ENCODE peak calls at places on chromosome 17, in ten cellular contexts. One of them, this sample, is unnamed.

GRCh38 chr17:27895940-27896535 is 2.9 kb upstream of the LYRM9 start:
- DNase-seq in prostate gland: no peak
- DNase-seq in sigmoid colon: no peak
- DNase-seq in BE2C: no peak
- DNase-seq in progenitor cell of endocrine pancreas: no peak
- DNase-seq in GM23338: no peak
- DNase-seq in H9: no peak
- DNase-seq in epithelial cell of esophagus: no peak
- DNase-seq in fibroblast of lung: no peak
- DNase-seq in D721Med: no peak
- DNase-seq in this sample: no peak

GRCh38 chr17:17935321-17936271 is 36.6 kb downstream of the TOM1L2 start:
- DNase-seq in prostate gland: no peak
- DNase-seq in sigmoid colon: peak
- DNase-seq in BE2C: no peak
- DNase-seq in progenitor cell of endocrine pancreas: no peak
- DNase-seq in GM23338: no peak
- DNase-seq in H9: no peak
- DNase-seq in epithelial cell of esophagus: peak
- DNase-seq in fibroblast of lung: peak
- DNase-seq in D721Med: no peak
- DNase-seq in this sample: no peak

GRCh38 chr17:27241346-27241946 is 52.5 kb upstream of the WSB1 start:
- DNase-seq in prostate gland: peak
- DNase-seq in sigmoid colon: no peak
- DNase-seq in BE2C: no peak
- DNase-seq in progenitor cell of endocrine pancreas: no peak
- DNase-seq in GM23338: peak
- DNase-seq in H9: peak
- DNase-seq in epithelial cell of esophagus: peak
- DNase-seq in fibroblast of lung: peak
- DNase-seq in D721Med: no peak
- DNase-seq in this sample: no peak

GRCh38 chr17:41140360-41141132 is at the start of gene KRTAP4-6:
- DNase-seq in prostate gland: no peak
- DNase-seq in sigmoid colon: no peak
- DNase-seq in BE2C: no peak
- DNase-seq in progenitor cell of endocrine pancreas: no peak
- DNase-seq in GM23338: no peak
- DNase-seq in H9: no peak
- DNase-seq in epithelial cell of esophagus: peak
- DNase-seq in fibroblast of lung: peak
- DNase-seq in D721Med: no peak
- DNase-seq in this sample: no peak

GRCh38 chr17:16269658-16270057 is 52.6 kb downstream of the PIGL start:
- DNase-seq in prostate gland: no peak
- DNase-seq in sigmoid colon: no peak
- DNase-seq in BE2C: no peak
- DNase-seq in progenitor cell of endocrine pancreas: no peak
- DNase-seq in GM23338: no peak
- DNase-seq in H9: no peak
- DNase-seq in epithelial cell of esophagus: no peak
- DNase-seq in fibroblast of lung: peak
- DNase-seq in D721Med: no peak
- DNase-seq in this sample: no peak

GRCh38 chr17:79705674-79706073 is 25.1 kb upstream of the ENPP7 start:
- DNase-seq in prostate gland: no peak
- DNase-seq in sigmoid colon: no peak
- DNase-seq in BE2C: no peak
- DNase-seq in progenitor cell of endocrine pancreas: no peak
- DNase-seq in GM23338: no peak
- DNase-seq in H9: no peak
- DNase-seq in epithelial cell of esophagus: no peak
- DNase-seq in fibroblast of lung: no peak
- DNase-seq in D721Med: no peak
- DNase-seq in this sample: no peak

GRCh38 chr17:82893779-82894178 is 54.0 kb upstream of the ZNF750 start:
- DNase-seq in prostate gland: no peak
- DNase-seq in sigmoid colon: no peak
- DNase-seq in BE2C: no peak
- DNase-seq in progenitor cell of endocrine pancreas: no peak
- DNase-seq in GM23338: no peak
- DNase-seq in H9: no peak
- DNase-seq in epithelial cell of esophagus: no peak
- DNase-seq in fibroblast of lung: no peak
- DNase-seq in D721Med: no peak
- DNase-seq in this sample: no peak

GRCh38 chr17:3963214-3964201 is 729 bp downstream of the ATP2A3 start:
- DNase-seq in prostate gland: no peak
- DNase-seq in sigmoid colon: no peak
- DNase-seq in BE2C: no peak
- DNase-seq in progenitor cell of endocrine pancreas: no peak
- DNase-seq in GM23338: peak
- DNase-seq in H9: no peak
- DNase-seq in epithelial cell of esophagus: no peak
- DNase-seq in fibroblast of lung: no peak
- DNase-seq in D721Med: no peak
- DNase-seq in this sample: no peak

GRCh38 chr17:38926290-38927070 is 1.1 kb downstream of the LASP1NB start:
- DNase-seq in prostate gland: no peak
- DNase-seq in sigmoid colon: no peak
- DNase-seq in BE2C: no peak
- DNase-seq in progenitor cell of endocrine pancreas: no peak
- DNase-seq in GM23338: no peak
- DNase-seq in H9: no peak
- DNase-seq in epithelial cell of esophagus: no peak
- DNase-seq in fibroblast of lung: peak
- DNase-seq in D721Med: no peak
- DNase-seq in this sample: no peak

GRCh38 chr17:81340606-81341346 is 45.7 kb upstream of the SLC38A10 start:
- DNase-seq in prostate gland: no peak
- DNase-seq in sigmoid colon: peak
- DNase-seq in BE2C: peak
- DNase-seq in progenitor cell of endocrine pancreas: no peak
- DNase-seq in GM23338: no peak
- DNase-seq in H9: peak
- DNase-seq in epithelial cell of esophagus: no peak
- DNase-seq in fibroblast of lung: peak
- DNase-seq in D721Med: no peak
- DNase-seq in this sample: no peak
- TF ChIP-seq CTCF in prostate gland: no peak
- TF ChIP-seq CTCF in sigmoid colon: no peak
- TF ChIP-seq CTCF in BE2C: no peak
- TF ChIP-seq CTCF in progenitor cell of endocrine pancreas: no peak
- TF ChIP-seq CTCF in GM23338: no peak
- TF ChIP-seq CTCF in H9: no peak
- TF ChIP-seq CTCF in epithelial cell of esophagus: no peak
- TF ChIP-seq CTCF in fibroblast of lung: no peak
- TF ChIP-seq CTCF in D721Med: no peak
- TF ChIP-seq CTCF in this sample: no peak

GRCh38 chr17:43754947-43755346 is 3.6 kb downstream of the SOST start:
- DNase-seq in prostate gland: no peak
- DNase-seq in sigmoid colon: peak
- DNase-seq in BE2C: no peak
- DNase-seq in progenitor cell of endocrine pancreas: no peak
- DNase-seq in GM23338: no peak
- DNase-seq in H9: no peak
- DNase-seq in epithelial cell of esophagus: no peak
- DNase-seq in fibroblast of lung: no peak
- DNase-seq in D721Med: no peak
- DNase-seq in this sample: no peak

GRCh38 chr17:43750154-43750553 is 8.4 kb downstream of the SOST start:
- DNase-seq in prostate gland: no peak
- DNase-seq in sigmoid colon: no peak
- DNase-seq in BE2C: no peak
- DNase-seq in progenitor cell of endocrine pancreas: no peak
- DNase-seq in GM23338: no peak
- DNase-seq in H9: no peak
- DNase-seq in epithelial cell of esophagus: peak
- DNase-seq in fibroblast of lung: no peak
- DNase-seq in D721Med: no peak
- DNase-seq in this sample: no peak

GRCh38 chr17:43755389-43755875 is 3.2 kb downstream of the SOST start:
- DNase-seq in prostate gland: no peak
- DNase-seq in sigmoid colon: peak
- DNase-seq in BE2C: no peak
- DNase-seq in progenitor cell of endocrine pancreas: peak
- DNase-seq in GM23338: peak
- DNase-seq in H9: peak
- DNase-seq in epithelial cell of esophagus: peak
- DNase-seq in fibroblast of lung: peak
- DNase-seq in D721Med: no peak
- DNase-seq in this sample: peak

GRCh38 chr17:43756176-43756575 is 2.4 kb downstream of the SOST start:
- DNase-seq in prostate gland: no peak
- DNase-seq in sigmoid colon: no peak
- DNase-seq in BE2C: no peak
- DNase-seq in progenitor cell of endocrine pancreas: no peak
- DNase-seq in GM23338: no peak
- DNase-seq in H9: no peak
- DNase-seq in epithelial cell of esophagus: no peak
- DNase-seq in fibroblast of lung: no peak
- DNase-seq in D721Med: no peak
- DNase-seq in this sample: no peak

DNA sequence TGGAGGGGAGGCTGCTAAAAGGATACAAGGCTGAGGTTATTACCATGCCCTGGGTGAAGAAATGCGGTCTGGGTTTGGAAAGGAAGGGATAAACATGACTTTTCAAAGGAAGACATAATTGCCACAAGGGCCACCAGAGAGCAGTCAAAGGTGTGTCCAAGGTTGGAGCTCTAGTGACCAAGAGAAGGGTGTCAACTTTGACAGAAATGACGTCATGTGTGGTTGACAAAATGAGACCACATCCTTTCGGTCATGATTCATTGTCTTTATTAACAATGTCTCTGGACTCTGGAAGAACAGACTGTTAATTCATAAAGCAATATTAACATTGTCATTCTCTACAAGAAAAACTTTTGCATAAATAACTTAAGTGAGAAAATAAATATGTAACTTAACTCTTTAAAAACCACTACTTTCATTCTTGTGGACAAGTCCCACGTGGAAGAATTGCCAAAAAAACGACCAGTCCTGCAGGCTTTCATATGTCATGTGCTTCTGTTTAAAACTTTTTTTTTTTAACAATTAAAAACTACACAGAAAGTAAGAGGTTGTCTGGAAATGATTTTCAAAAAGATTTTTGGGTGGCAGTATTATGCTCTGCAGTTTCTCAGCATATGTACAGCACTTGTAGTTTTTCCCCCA is 5.0 kb downstream of the SOST start:
- DNase-seq in prostate gland: no peak
- DNase-seq in sigmoid colon: peak
- DNase-seq in BE2C: no peak
- DNase-seq in progenitor cell of endocrine pancreas: no peak
- DNase-seq in GM23338: no peak
- DNase-seq in H9: no peak
- DNase-seq in epithelial cell of esophagus: peak
- DNase-seq in fibroblast of lung: peak
- DNase-seq in D721Med: no peak
- DNase-seq in this sample: no peak
- TF ChIP-seq CTCF in prostate gland: no peak
- TF ChIP-seq CTCF in sigmoid colon: no peak
- TF ChIP-seq CTCF in BE2C: no peak
- TF ChIP-seq CTCF in progenitor cell of endocrine pancreas: no peak
- TF ChIP-seq CTCF in GM23338: no peak
- TF ChIP-seq CTCF in H9: no peak
- TF ChIP-seq CTCF in epithelial cell of esophagus: no peak
- TF ChIP-seq CTCF in fibroblast of lung: no peak
- TF ChIP-seq CTCF in D721Med: no peak
- TF ChIP-seq CTCF in this sample: no peak

DNA sequence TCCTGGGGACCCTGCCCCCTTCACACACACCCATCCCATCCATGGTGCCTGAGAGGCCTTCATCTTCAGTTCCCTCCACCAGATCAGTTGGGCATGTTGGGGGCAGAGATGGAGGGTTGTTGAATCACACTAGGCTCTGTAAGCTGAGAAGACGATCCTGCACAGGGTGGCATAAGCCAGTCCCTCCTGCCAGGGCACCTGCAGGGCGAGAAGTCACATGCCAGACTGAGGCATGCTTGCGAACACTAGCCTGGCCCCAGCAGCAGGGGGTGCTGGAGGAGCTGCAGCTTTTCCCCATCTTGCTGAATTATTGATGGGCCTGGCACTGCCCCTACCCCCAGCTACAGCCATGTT is 6.1 kb upstream of the TBX2 start:
- DNase-seq in prostate gland: no peak
- DNase-seq in sigmoid colon: no peak
- DNase-seq in BE2C: peak
- DNase-seq in progenitor cell of endocrine pancreas: no peak
- DNase-seq in GM23338: no peak
- DNase-seq in H9: peak
- DNase-seq in epithelial cell of esophagus: peak
- DNase-seq in fibroblast of lung: no peak
- DNase-seq in D721Med: no peak
- DNase-seq in this sample: peak
- TF ChIP-seq CTCF in prostate gland: no peak
- TF ChIP-seq CTCF in sigmoid colon: no peak
- TF ChIP-seq CTCF in BE2C: peak
- TF ChIP-seq CTCF in progenitor cell of endocrine pancreas: peak
- TF ChIP-seq CTCF in GM23338: peak
- TF ChIP-seq CTCF in H9: peak
- TF ChIP-seq CTCF in epithelial cell of esophagus: peak
- TF ChIP-seq CTCF in fibroblast of lung: peak
- TF ChIP-seq CTCF in D721Med: no peak
- TF ChIP-seq CTCF in this sample: no peak

GRCh38 chr17:76386966-76387765 is 2.8 kb downstream of the SPHK1 start:
- DNase-seq in prostate gland: no peak
- DNase-seq in sigmoid colon: no peak
- DNase-seq in BE2C: no peak
- DNase-seq in progenitor cell of endocrine pancreas: no peak
- DNase-seq in GM23338: no peak
- DNase-seq in H9: no peak
- DNase-seq in epithelial cell of esophagus: no peak
- DNase-seq in fibroblast of lung: no peak
- DNase-seq in D721Med: no peak
- DNase-seq in this sample: no peak

GRCh38 chr17:76384222-76384986 is at the start of gene SPHK1:
- DNase-seq in prostate gland: peak
- DNase-seq in sigmoid colon: peak
- DNase-seq in BE2C: peak
- DNase-seq in progenitor cell of endocrine pancreas: peak
- DNase-seq in GM23338: peak
- DNase-seq in H9: peak
- DNase-seq in epithelial cell of esophagus: peak
- DNase-seq in fibroblast of lung: peak
- DNase-seq in D721Med: peak
- DNase-seq in this sample: peak

GRCh38 chr17:76383645-76384221 is 676 bp upstream of the SPHK1 start:
- DNase-seq in prostate gland: peak
- DNase-seq in sigmoid colon: no peak
- DNase-seq in BE2C: peak
- DNase-seq in progenitor cell of endocrine pancreas: peak
- DNase-seq in GM23338: peak
- DNase-seq in H9: peak
- DNase-seq in epithelial cell of esophagus: peak
- DNase-seq in fibroblast of lung: peak
- DNase-seq in D721Med: no peak
- DNase-seq in this sample: peak

GRCh38 chr17:76384987-76385891 is 830 bp downstream of the SPHK1 start:
- DNase-seq in prostate gland: no peak
- DNase-seq in sigmoid colon: peak
- DNase-seq in BE2C: no peak
- DNase-seq in progenitor cell of endocrine pancreas: no peak
- DNase-seq in GM23338: peak
- DNase-seq in H9: peak
- DNase-seq in epithelial cell of esophagus: peak
- DNase-seq in fibroblast of lung: peak
- DNase-seq in D721Med: no peak
- DNase-seq in this sample: peak

GRCh38 chr17:76385892-76386786 is 1.7 kb downstream of the SPHK1 start:
- DNase-seq in prostate gland: peak
- DNase-seq in sigmoid colon: peak
- DNase-seq in BE2C: peak
- DNase-seq in progenitor cell of endocrine pancreas: peak
- DNase-seq in GM23338: peak
- DNase-seq in H9: peak
- DNase-seq in epithelial cell of esophagus: peak
- DNase-seq in fibroblast of lung: peak
- DNase-seq in D721Med: peak
- DNase-seq in this sample: peak
- TF ChIP-seq CTCF in prostate gland: peak
- TF ChIP-seq CTCF in sigmoid colon: peak
- TF ChIP-seq CTCF in BE2C: peak
- TF ChIP-seq CTCF in progenitor cell of endocrine pancreas: peak
- TF ChIP-seq CTCF in GM23338: peak
- TF ChIP-seq CTCF in H9: peak
- TF ChIP-seq CTCF in epithelial cell of esophagus: peak
- TF ChIP-seq CTCF in fibroblast of lung: peak
- TF ChIP-seq CTCF in D721Med: peak
- TF ChIP-seq CTCF in this sample: peak

This sample was measured in glutamatergic neuron.